ENCODE peak calls at places on chromosome 20, in ten cellular contexts. Q is left lung, J is mucosa of descending colon, U is pancreas, O is GM06990, X is choroid plexus epithelial cell, G is astrocyte of the cerebellum, E is cardiac muscle cell, Z is uterus, V is GM23248. L is an unnamed sample.

GRCh38 chr20:23048283-23049200 is 930 bp downstream of the THBD start:
- DNase-seq in G (no peak), Q (peak), U (peak), V (peak), O (peak), J (peak), Z (peak), E (peak), X (peak), L (peak)

GRCh38 chr20:51382986-51383821 is 159.3 kb downstream of the NFATC2 start:
- DNase-seq in X (no peak), O (no peak), G (no peak), U (peak), Z (no peak), J (peak), V (peak), E (no peak), Q (no peak), L (no peak)

GRCh38 chr20:12570371-12570770 is 438.4 kb upstream of the SPTLC3 start:
- DNase-seq in Q (no peak), Z (no peak), V (no peak), E (peak), J (no peak), G (no peak), U (no peak), X (peak), O (no peak), L (no peak)

GRCh38 chr20:48906221-48906877 is 15.2 kb upstream of the ARFGEF2 start:
- DNase-seq in V (no peak), X (no peak), J (no peak), U (no peak), Z (no peak), G (no peak), Q (no peak), E (no peak), O (no peak), L (peak)

GRCh38 chr20:48930035-48930434 is 8.5 kb downstream of the ARFGEF2 start:
- DNase-seq in V (no peak), X (no peak), E (peak), G (no peak), J (no peak), Q (no peak), U (no peak), O (no peak), Z (no peak), L (no peak)

GRCh38 chr20:37075932-37076685 is 19.7 kb downstream of the RBL1 start:
- DNase-seq in X (peak), U (no peak), Z (no peak), E (no peak), G (no peak), Q (no peak), O (no peak), V (no peak), J (no peak), L (no peak)

GRCh38 chr20:47854687-47855212 is 69.5 kb upstream of the SULF2 start:
- DNase-seq in Q (no peak), E (peak), V (peak), G (no peak), U (no peak), X (peak), Z (no peak), J (no peak), O (no peak), L (no peak)

GRCh38 chr20:50928469-50928868 is 2.8 kb downstream of the ADNP start:
- DNase-seq in J (no peak), O (no peak), V (no peak), E (no peak), Z (no peak), Q (no peak), G (no peak), U (no peak), X (no peak), L (no peak)

GRCh38 chr20:23449400-23449799 is 3.3 kb downstream of the CST11 start:
- DNase-seq in G (no peak), O (no peak), Z (no peak), J (no peak), Q (no peak), U (no peak), E (peak), V (no peak), X (peak), L (no peak)

GRCh38 chr20:59866338-59866737 is 67.1 kb downstream of the SYCP2 start:
- DNase-seq in G (no peak), X (no peak), O (no peak), Z (no peak), Q (no peak), E (no peak), U (no peak), J (no peak), V (peak), L (no peak)

GRCh38 chr20:16864069-16864468 is 115.9 kb downstream of the OTOR start:
- DNase-seq in E (no peak), Q (no peak), G (no peak), O (no peak), U (no peak), Z (no peak), V (peak), J (no peak), X (no peak), L (no peak)

GRCh38 chr20:24862606-24863005 is 86.5 kb upstream of the CST7 start:
- DNase-seq in G (no peak), V (no peak), X (no peak), O (no peak), Q (no peak), J (no peak), Z (no peak), U (no peak), E (no peak), L (no peak)

GRCh38 chr20:56382696-56383095 is 9.3 kb downstream of the AURKA start:
- DNase-seq in Q (no peak), E (no peak), X (no peak), G (no peak), Z (no peak), V (no peak), J (no peak), O (no peak), U (no peak), L (no peak)

GRCh38 chr20:44780226-44780625 is 30.1 kb downstream of the RIMS4 start:
- DNase-seq in X (peak), E (peak), G (peak), J (no peak), Z (no peak), U (no peak), Q (no peak), O (no peak), V (peak), L (no peak)

GRCh38 chr20:1083431-1084080 is 34.8 kb upstream of the PSMF1 start:
- DNase-seq in X (peak), J (no peak), G (no peak), U (no peak), V (no peak), Q (no peak), E (no peak), O (peak), Z (no peak), L (no peak)

GRCh38 chr20:37406010-37406998 is 60.4 kb downstream of the SRC start:
- DNase-seq in J (peak), Z (peak), E (peak), X (no peak), O (peak), U (peak), V (peak), G (no peak), Q (peak), L (peak)

GRCh38 chr20:37803476-37804307 is 99.2 kb upstream of the VSTM2L start:
- DNase-seq in Z (no peak), E (no peak), V (no peak), U (no peak), Q (no peak), G (no peak), X (no peak), O (peak), J (no peak), L (no peak)

GRCh38 chr20:57378646-57379262 is 12.4 kb upstream of the RBM38 start:
- DNase-seq in O (no peak), V (no peak), E (no peak), X (no peak), Q (no peak), Z (no peak), G (no peak), J (no peak), U (no peak), L (no peak)

GRCh38 chr20:14208956-14209355 is 128.5 kb downstream of the FLRT3 start:
- DNase-seq in J (no peak), X (no peak), G (no peak), Z (no peak), U (no peak), O (no peak), V (no peak), E (no peak), Q (no peak), L (no peak)

GRCh38 chr20:50508171-50508761 is 1.9 kb upstream of the PTPN1 start:
- DNase-seq in Q (no peak), V (no peak), J (no peak), U (no peak), X (no peak), O (no peak), Z (no peak), E (no peak), G (no peak), L (no peak)

GRCh38 chr20:6664574-6664973 is 102.9 kb upstream of the BMP2 start:
- DNase-seq in U (no peak), Q (no peak), O (no peak), G (no peak), X (no peak), J (no peak), V (no peak), Z (no peak), E (no peak), L (no peak)

GRCh38 chr20:35702051-35702823 is 3.0 kb downstream of the ROMO1 start:
- DNase-seq in E (no peak), O (no peak), U (no peak), Z (peak), G (peak), Q (no peak), J (no peak), V (peak), X (no peak), L (no peak)

GRCh38 chr20:62920039-62920645 is 6.2 kb downstream of the DIDO1 start:
- DNase-seq in Z (no peak), X (no peak), E (no peak), G (no peak), U (no peak), O (no peak), Q (no peak), V (no peak), J (no peak), L (no peak)
- H3K4me3 ChIP-seq in Z (no peak), X (no peak), E (no peak), G (no peak), U (no peak), O (no peak), Q (no peak), V (no peak), J (no peak), L (no peak)

DNA sequence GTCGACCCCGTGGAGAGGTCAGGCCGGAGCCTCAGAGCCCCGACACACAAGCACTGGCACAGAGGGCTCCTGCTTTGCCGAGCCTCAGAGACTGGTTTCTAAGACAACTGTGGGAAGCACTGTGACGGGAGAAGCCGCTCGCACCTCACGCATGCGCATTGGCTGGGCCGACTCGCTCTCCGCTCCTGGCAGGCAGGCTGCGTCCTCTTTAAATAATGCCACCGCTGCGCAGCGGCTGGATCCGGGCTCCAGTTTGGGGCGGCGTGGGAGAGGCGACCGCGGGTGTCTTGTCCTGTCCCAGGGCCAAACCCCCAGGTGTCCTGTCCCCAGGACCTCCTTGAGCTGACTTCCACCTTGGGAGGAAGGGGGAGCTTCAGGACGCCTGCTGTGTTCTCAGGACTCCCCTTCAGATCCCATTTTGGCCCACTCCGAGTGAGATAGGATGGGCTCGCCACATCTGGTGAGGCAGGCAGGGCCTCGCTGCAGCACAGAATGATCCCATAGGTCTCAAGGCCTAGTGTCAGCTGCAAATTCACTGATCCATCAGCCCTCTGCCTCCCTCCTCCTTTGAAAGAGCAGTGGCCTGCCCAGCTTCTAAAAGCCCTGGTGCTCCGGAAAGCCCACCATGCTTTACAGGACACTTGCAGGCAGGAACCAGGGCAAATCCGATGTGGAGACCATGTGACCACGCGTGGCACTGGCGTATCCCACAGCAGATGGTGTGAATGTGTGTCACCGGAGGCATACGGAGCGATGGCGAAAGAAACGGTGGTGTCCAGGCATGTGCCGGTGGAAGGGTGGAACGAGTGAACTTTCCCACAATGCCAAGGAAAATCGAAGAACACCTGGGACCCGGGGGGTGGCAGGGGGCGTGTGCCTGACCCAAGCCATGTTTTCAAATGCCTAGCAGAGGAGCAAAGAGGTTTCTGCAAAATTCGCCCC is 169.3 kb upstream of the ZNF337 start:
- DNase-seq in E (peak), U (peak), Q (peak), J (no peak), G (peak), X (peak), V (peak), O (peak), Z (peak), L (no peak)
- H3K4me3 ChIP-seq in E (peak), U (no peak), Q (peak), J (no peak), G (peak), X (peak), V (peak), O (no peak), Z (peak), L (no peak)

GRCh38 chr20:17936306-17936790 is 32.2 kb downstream of the SNX5 start:
- DNase-seq in V (peak), Q (no peak), G (no peak), Z (no peak), U (no peak), E (peak), O (no peak), X (peak), J (no peak), L (no peak)
- H3K4me3 ChIP-seq in V (peak), Q (no peak), G (no peak), Z (no peak), U (no peak), E (no peak), O (no peak), X (peak), J (no peak), L (no peak)

GRCh38 chr20:32485126-32485769 is 99.9 kb downstream of the NOL4L start:
- DNase-seq in J (peak), Q (peak), E (peak), Z (peak), O (no peak), V (peak), U (peak), X (peak), G (peak), L (peak)
- H3K4me3 ChIP-seq in J (no peak), Q (peak), E (peak), Z (peak), O (peak), V (peak), U (no peak), X (peak), G (peak), L (no peak)

DNA sequence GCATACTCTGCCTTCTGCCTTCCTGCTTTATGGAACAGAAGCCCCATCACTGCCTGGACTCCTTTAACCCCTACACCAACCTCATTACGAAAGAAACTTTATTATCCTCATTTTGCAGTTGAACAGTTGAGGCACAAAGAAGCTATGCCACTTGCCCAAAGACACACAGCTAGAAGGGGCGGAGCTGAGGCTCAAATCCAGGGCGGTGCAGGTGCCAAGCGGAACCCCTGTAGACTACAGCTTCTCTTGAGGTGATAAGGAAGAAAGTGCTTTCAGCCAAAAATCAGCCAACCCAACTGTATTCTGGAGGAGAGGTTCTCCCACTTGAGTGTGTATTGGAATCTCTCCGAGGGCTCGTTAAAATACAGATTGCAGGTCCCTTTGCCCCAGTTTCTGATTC is 90.5 kb downstream of the PRND start:
- DNase-seq in Q (no peak), Z (no peak), G (no peak), J (no peak), V (no peak), O (no peak), U (no peak), E (no peak), X (no peak), L (no peak)
- H3K4me3 ChIP-seq in Q (no peak), Z (no peak), G (no peak), J (no peak), V (no peak), O (no peak), U (no peak), E (no peak), X (no peak), L (no peak)

GRCh38 chr20:41996951-41997350 is 378.8 kb upstream of the CHD6 start:
- DNase-seq in V (no peak), Q (no peak), X (no peak), U (no peak), O (no peak), E (no peak), Z (no peak), G (no peak), J (no peak), L (no peak)

GRCh38 chr20:42003380-42003779 is 385.2 kb upstream of the CHD6 start:
- DNase-seq in X (no peak), O (no peak), V (no peak), U (no peak), Z (no peak), Q (no peak), J (no peak), E (no peak), G (no peak), L (no peak)

GRCh38 chr20:41998539-41999341 is 380.6 kb upstream of the CHD6 start:
- DNase-seq in Q (peak), E (no peak), Z (no peak), V (no peak), O (peak), J (peak), U (no peak), X (no peak), G (no peak), L (no peak)
- H3K4me3 ChIP-seq in Q (no peak), E (no peak), Z (no peak), V (no peak), O (no peak), J (no peak), U (no peak), X (no peak), G (no peak), L (no peak)

GRCh38 chr20:46400828-46401477 is 5.5 kb downstream of the ELMO2 start:
- DNase-seq in U (no peak), Z (no peak), G (no peak), V (peak), Q (no peak), E (peak), O (peak), J (no peak), X (peak), L (no peak)

GRCh38 chr20:46402236-46402886 is 4.1 kb downstream of the ELMO2 start:
- DNase-seq in U (no peak), Z (no peak), G (peak), V (peak), E (peak), O (no peak), Q (no peak), X (no peak), J (no peak), L (no peak)

GRCh38 chr20:46400253-46400652 is 6.2 kb downstream of the ELMO2 start:
- DNase-seq in V (peak), U (no peak), J (no peak), Z (peak), G (no peak), O (no peak), X (peak), E (peak), Q (no peak), L (no peak)

GRCh38 chr20:46399401-46399800 is 7.0 kb downstream of the ELMO2 start:
- DNase-seq in U (no peak), Q (no peak), E (no peak), X (no peak), G (no peak), J (no peak), V (no peak), Z (no peak), O (no peak), L (no peak)

GRCh38 chr20:46401478-46401860 is 4.9 kb downstream of the ELMO2 start:
- DNase-seq in Z (no peak), Q (no peak), X (no peak), E (no peak), V (no peak), J (no peak), G (no peak), O (peak), U (no peak), L (no peak)
- H3K4me3 ChIP-seq in Z (no peak), Q (no peak), X (no peak), E (no peak), V (peak), J (no peak), G (no peak), O (no peak), U (no peak), L (no peak)

GRCh38 chr20:32360333-32360634 is 2.2 kb downstream of the ASXL1 start:
- DNase-seq in Q (no peak), Z (no peak), X (no peak), J (no peak), V (no peak), U (no peak), O (no peak), E (no peak), G (no peak), L (no peak)
- H3K4me3 ChIP-seq in Q (peak), Z (peak), X (peak), J (no peak), V (peak), U (no peak), O (peak), E (peak), G (peak), L (no peak)